ENCODE peak calls at places on chromosomes 5 and 9, in ten cellular contexts. M is brain microvascular endothelial cell; X is T-helper 1 cell; W is HEK293T; P is stimulated activated CD4-positive, alpha-beta T cell treated with anti-CD3 and anti-CD28 coated beads, Interleukin-4, amount 100 ng/mL, for 24 hours; K is activated gamma-delta T cell treated with Interleukin-2 at 50 U/mL for 16 hours; A is NCI-H1105; Z is pancreas; B is fibroblast of gingiva; Y is COR-L47. D is an unnamed sample.

GRCh38 chr5:71943874-71944273 is 163.4 kb upstream of the MAP1B start:
- DNase-seq in X (no peak), W (no peak), B (no peak), Z (no peak), P (no peak), Y (no peak), K (no peak), A (no peak), M (no peak), D (no peak)

GRCh38 chr9:133119039-133119438 is 2.0 kb downstream of the RALGDS start:
- DNase-seq in W (no peak), B (no peak), M (no peak), K (no peak), A (no peak), P (no peak), X (no peak), Y (no peak), Z (no peak), D (no peak)

GRCh38 chr5:171630047-171630669 is 155.5 kb upstream of the SMIM23 start:
- DNase-seq in A (no peak), M (peak), X (no peak), B (peak), Y (peak), K (no peak), Z (peak), W (peak), P (no peak), D (no peak)

GRCh38 chr5:16866795-16867584 is 69.1 kb downstream of the MYO10 start:
- DNase-seq in A (no peak), Z (peak), W (peak), B (no peak), M (peak), X (no peak), K (no peak), P (no peak), Y (peak), D (no peak)

GRCh38 chr9:86944974-86945867 is 2.1 kb downstream of the GAS1 start:
- DNase-seq in B (no peak), K (no peak), A (no peak), X (no peak), W (no peak), Y (no peak), P (no peak), M (no peak), Z (peak), D (no peak)

GRCh38 chr9:97511762-97512429 is 10.4 kb downstream of the TMOD1 start:
- DNase-seq in W (no peak), X (no peak), P (no peak), Z (no peak), A (no peak), Y (no peak), K (no peak), M (no peak), B (no peak), D (no peak)

GRCh38 chr9:127825319-127826051 is 22.8 kb downstream of the FPGS start:
- DNase-seq in W (peak), P (no peak), K (no peak), M (no peak), A (no peak), Y (no peak), Z (peak), B (no peak), X (no peak), D (no peak)

GRCh38 chr9:70683841-70684240 is 269.4 kb upstream of the KLF9 start:
- DNase-seq in B (peak), K (no peak), M (no peak), W (no peak), P (no peak), A (no peak), X (no peak), Z (no peak), Y (no peak), D (no peak)

GRCh38 chr5:102811962-102812361 is 56.9 kb downstream of the PAM start:
- DNase-seq in W (no peak), M (peak), A (peak), P (no peak), X (no peak), K (no peak), B (no peak), Y (peak), Z (no peak), D (no peak)

GRCh38 chr5:9196403-9197224 is 349.3 kb downstream of the SEMA5A start:
- DNase-seq in A (no peak), B (peak), Z (no peak), X (no peak), W (no peak), Y (no peak), K (no peak), P (no peak), M (peak), D (no peak)

GRCh38 chr9:127545196-127546124 is 66.6 kb upstream of the STXBP1 start:
- DNase-seq in Y (peak), P (no peak), W (no peak), B (peak), M (no peak), A (no peak), X (no peak), Z (peak), K (no peak), D (no peak)

GRCh38 chr5:173234129-173234793 is 745 bp downstream of the NKX2-5 start:
- DNase-seq in P (no peak), Y (no peak), A (no peak), M (no peak), B (no peak), W (no peak), X (no peak), K (no peak), Z (no peak), D (no peak)